ENCODE peak calls at places on chromosomes 16 and 17, in ten cellular contexts. C, M, X, H, Y, G, J, V, S and N are unnamed samples.

GRCh38 chr17:71631483-71631882 is 489.3 kb upstream of the SOX9 start:
- DNase-seq in C (no peak), M (no peak), X (peak), H (no peak), Y (peak), G (no peak), J (no peak), V (no peak), S (no peak), N (no peak)

GRCh38 chr16:53565300-53565699 is 62.3 kb upstream of the AKTIP start:
- DNase-seq in C (no peak), M (no peak), X (no peak), H (no peak), Y (no peak), G (no peak), J (no peak), V (no peak), S (no peak), N (no peak)

GRCh38 chr16:4021916-4022315 is 94.3 kb downstream of the ADCY9 start:
- DNase-seq in C (no peak), M (no peak), X (no peak), H (no peak), Y (no peak), G (peak), J (no peak), V (no peak), S (no peak), N (no peak)

GRCh38 chr16:11669380-11670146 is 1.3 kb downstream of the SNN start:
- DNase-seq in C (no peak), M (no peak), X (no peak), H (peak), Y (peak), G (peak), J (no peak), V (peak), S (no peak), N (peak)

GRCh38 chr17:46046957-46047356 is 47.9 kb downstream of the STH start:
- DNase-seq in C (no peak), M (no peak), X (peak), H (no peak), Y (peak), G (no peak), J (no peak), V (no peak), S (peak), N (no peak)

GRCh38 chr16:5506021-5506420 is 408.4 kb upstream of the EEF2KMT start:
- DNase-seq in C (no peak), M (peak), X (no peak), H (no peak), Y (no peak), G (no peak), J (no peak), V (no peak), S (no peak), N (no peak)

GRCh38 chr16:68823401-68823800 is 19.9 kb upstream of the TANGO6 start:
- DNase-seq in C (no peak), M (no peak), X (peak), H (no peak), Y (peak), G (no peak), J (peak), V (no peak), S (peak), N (no peak)

GRCh38 chr16:4489030-4489429 is 12.8 kb downstream of the HMOX2 start:
- DNase-seq in C (no peak), M (no peak), X (peak), H (no peak), Y (peak), G (no peak), J (peak), V (no peak), S (no peak), N (no peak)

GRCh38 chr17:81365148-81365600 is 30.1 kb upstream of the BAHCC1 start:
- DNase-seq in C (no peak), M (no peak), X (peak), H (peak), Y (peak), G (peak), J (no peak), V (peak), S (no peak), N (no peak)

GRCh38 chr16:66798162-66798561 is 3.2 kb downstream of the TERB1 start:
- DNase-seq in C (no peak), M (no peak), X (peak), H (no peak), Y (peak), G (no peak), J (no peak), V (no peak), S (no peak), N (no peak)

GRCh38 chr17:32769846-32770245 is 107.1 kb downstream of the MYO1D start:
- DNase-seq in C (no peak), M (no peak), X (no peak), H (no peak), Y (peak), G (no peak), J (no peak), V (no peak), S (no peak), N (no peak)

GRCh38 chr16:27579086-27579980 is 29.4 kb downstream of the KATNIP start:
- DNase-seq in C (no peak), M (no peak), X (peak), H (no peak), Y (peak), G (no peak), J (peak), V (no peak), S (peak), N (no peak)

GRCh38 chr16:11251525-11252481 is 4.2 kb downstream of the SOCS1 start:
- DNase-seq in C (no peak), M (no peak), X (peak), H (peak), Y (peak), G (peak), J (peak), V (no peak), S (no peak), N (no peak)

GRCh38 chr17:72429066-72429638 is 308.3 kb downstream of the SOX9 start:
- DNase-seq in C (no peak), M (no peak), X (no peak), H (peak), Y (no peak), G (no peak), J (no peak), V (no peak), S (no peak), N (no peak)

GRCh38 chr17:62093188-62094155 is 28.4 kb upstream of the MED13 start:
- DNase-seq in C (no peak), M (no peak), X (peak), H (no peak), Y (peak), G (no peak), J (peak), V (no peak), S (peak), N (no peak)

GRCh38 chr17:51500454-51500853 is 240.1 kb downstream of the UTP18 start:
- DNase-seq in C (no peak), M (no peak), X (no peak), H (no peak), Y (no peak), G (no peak), J (no peak), V (no peak), S (no peak), N (no peak)

GRCh38 chr17:12089809-12090384 is 69.2 kb downstream of the MAP2K4 start:
- DNase-seq in C (no peak), M (no peak), X (peak), H (no peak), Y (peak), G (no peak), J (peak), V (no peak), S (no peak), N (no peak)

GRCh38 chr16:28264656-28265055 is 27.7 kb upstream of the SBK1 start:
- DNase-seq in C (no peak), M (peak), X (peak), H (peak), Y (peak), G (no peak), J (no peak), V (no peak), S (no peak), N (no peak)

GRCh38 chr17:47720754-47721533 is 12.1 kb upstream of the TBX21 start:
- DNase-seq in C (no peak), M (no peak), X (peak), H (peak), Y (peak), G (peak), J (no peak), V (no peak), S (no peak), N (peak)

GRCh38 chr17:20922128-20922670 is 120.6 kb downstream of the USP22 start:
- DNase-seq in C (no peak), M (no peak), X (peak), H (no peak), Y (peak), G (no peak), J (no peak), V (no peak), S (no peak), N (no peak)

GRCh38 chr17:65559802-65560627 is 1.4 kb downstream of the AXIN2 start:
- DNase-seq in C (no peak), M (no peak), X (peak), H (peak), Y (no peak), G (no peak), J (no peak), V (peak), S (no peak), N (peak)

GRCh38 chr17:42428141-42428944 is 5.3 kb upstream of the CAVIN1 start:
- DNase-seq in C (peak), M (peak), X (peak), H (peak), Y (peak), G (peak), J (peak), V (no peak), S (peak), N (no peak)

GRCh38 chr17:78785011-78785662 is 3.1 kb upstream of the CYTH1 start:
- DNase-seq in C (no peak), M (no peak), X (no peak), H (no peak), Y (no peak), G (peak), J (no peak), V (no peak), S (no peak), N (no peak)

GRCh38 chr17:57803026-57803425 is 46.8 kb downstream of the MRPS23 start:
- DNase-seq in C (no peak), M (no peak), X (no peak), H (no peak), Y (no peak), G (no peak), J (no peak), V (no peak), S (no peak), N (no peak)

GRCh38 chr16:19997264-19997663 is 76.4 kb downstream of the GPR139 start:
- DNase-seq in C (no peak), M (no peak), X (no peak), H (no peak), Y (no peak), G (no peak), J (no peak), V (no peak), S (no peak), N (no peak)

GRCh38 chr16:69274699-69275235 is 36.4 kb upstream of the VPS4A start:
- DNase-seq in C (no peak), M (no peak), X (peak), H (no peak), Y (no peak), G (no peak), J (no peak), V (no peak), S (no peak), N (no peak)

GRCh38 chr17:7217113-7217987 is 2.3 kb downstream of the DLG4 start:
- DNase-seq in C (no peak), M (peak), X (peak), H (peak), Y (peak), G (no peak), J (no peak), V (no peak), S (no peak), N (no peak)

GRCh38 chr16:46972429-46972970 is 974 bp downstream of the DNAJA2 start:
- DNase-seq in C (no peak), M (peak), X (peak), H (no peak), Y (peak), G (no peak), J (no peak), V (no peak), S (no peak), N (no peak)

GRCh38 chr17:4499431-4500187 is 928 bp downstream of the SPNS2 start:
- DNase-seq in C (no peak), M (peak), X (no peak), H (no peak), Y (peak), G (no peak), J (no peak), V (peak), S (no peak), N (peak)

GRCh38 chr16:4160663-4161436 is 44.6 kb upstream of the ADCY9 start:
- DNase-seq in C (no peak), M (no peak), X (no peak), H (no peak), Y (peak), G (no peak), J (no peak), V (no peak), S (no peak), N (no peak)

GRCh38 chr16:78705694-78706093 is 606.2 kb downstream of the WWOX start:
- DNase-seq in C (no peak), M (no peak), X (peak), H (no peak), Y (peak), G (no peak), J (no peak), V (no peak), S (no peak), N (no peak)

GRCh38 chr16:9969580-9969979 is 212.6 kb downstream of the GRIN2A start:
- DNase-seq in C (no peak), M (peak), X (no peak), H (no peak), Y (no peak), G (no peak), J (no peak), V (no peak), S (no peak), N (no peak)

GRCh38 chr17:7712111-7712771 is 5.3 kb upstream of the DNAH2 start:
- DNase-seq in C (no peak), M (no peak), X (no peak), H (no peak), Y (no peak), G (no peak), J (no peak), V (no peak), S (no peak), N (no peak)

GRCh38 chr17:64146418-64147109 is 16.6 kb upstream of the ERN1 start:
- DNase-seq in C (no peak), M (peak), X (peak), H (peak), Y (peak), G (peak), J (no peak), V (peak), S (peak), N (no peak)

GRCh38 chr17:65103896-65104295 is 33.3 kb upstream of the RGS9 start:
- DNase-seq in C (no peak), M (no peak), X (peak), H (no peak), Y (peak), G (no peak), J (no peak), V (no peak), S (no peak), N (no peak)

GRCh38 chr17:7440823-7441174 is 1.5 kb downstream of the FGF11 start:
- DNase-seq in C (no peak), M (no peak), X (peak), H (peak), Y (peak), G (no peak), J (no peak), V (peak), S (no peak), N (peak)

DNA sequence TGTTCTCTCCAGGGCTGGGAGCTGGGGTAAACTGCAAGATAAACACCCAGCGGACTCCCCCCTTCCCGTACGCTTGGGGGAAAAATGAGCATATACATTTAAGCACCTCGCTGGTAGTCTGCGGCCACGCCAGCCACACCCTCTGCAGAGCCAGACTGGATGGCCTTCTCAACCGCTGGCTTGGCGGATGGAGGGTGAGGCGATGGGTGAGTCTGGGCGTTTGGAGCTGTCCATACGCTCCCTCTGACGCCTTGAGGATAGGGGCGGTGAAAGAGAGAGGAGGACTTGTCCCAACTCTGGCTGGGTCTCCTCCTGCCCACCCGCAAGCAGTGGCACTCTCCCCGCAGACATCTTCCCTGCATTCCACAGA is 1.0 kb downstream of the ITGA3 start:
- DNase-seq in C (no peak), M (no peak), X (peak), H (peak), Y (peak), G (peak), J (no peak), V (no peak), S (no peak), N (no peak)
- TF ChIP-seq CTCF in C (no peak), M (no peak), X (no peak), H (no peak), Y (no peak), G (no peak), J (no peak), V (no peak), S (no peak), N (no peak)

GRCh38 chr16:143047-143446 is 4.6 kb upstream of the NPRL3 start:
- DNase-seq in C (no peak), M (no peak), X (no peak), H (no peak), Y (no peak), G (no peak), J (no peak), V (no peak), S (no peak), N (no peak)
- TF ChIP-seq CTCF in C (no peak), M (no peak), X (no peak), H (no peak), Y (no peak), G (no peak), J (no peak), V (no peak), S (no peak), N (no peak)

GRCh38 chr17:19766421-19767270 is 18.5 kb upstream of the ALDH3A1 start:
- DNase-seq in C (no peak), M (peak), X (peak), H (peak), Y (peak), G (peak), J (no peak), V (peak), S (peak), N (peak)

GRCh38 chr17:19768046-19768782 is 20.1 kb upstream of the ALDH3A1 start:
- DNase-seq in C (no peak), M (no peak), X (no peak), H (no peak), Y (no peak), G (no peak), J (no peak), V (no peak), S (no peak), N (no peak)

GRCh38 chr17:19763416-19763815 is 15.3 kb upstream of the ALDH3A1 start:
- DNase-seq in C (no peak), M (no peak), X (no peak), H (no peak), Y (no peak), G (no peak), J (no peak), V (no peak), S (no peak), N (no peak)

GRCh38 chr17:19762515-19762961 is 14.4 kb upstream of the ALDH3A1 start:
- DNase-seq in C (peak), M (peak), X (peak), H (peak), Y (peak), G (peak), J (no peak), V (peak), S (peak), N (peak)

GRCh38 chr17:19766016-19766415 is 17.9 kb upstream of the ALDH3A1 start:
- DNase-seq in C (no peak), M (peak), X (no peak), H (no peak), Y (no peak), G (no peak), J (no peak), V (no peak), S (no peak), N (no peak)
- TF ChIP-seq CTCF in C (no peak), M (no peak), X (no peak), H (no peak), Y (no peak), G (no peak), J (no peak), V (no peak), S (no peak), N (no peak)

GRCh38 chr17:77378318-77379064 is 237.7 kb downstream of the SEC14L1 start:
- DNase-seq in C (no peak), M (no peak), X (no peak), H (no peak), Y (no peak), G (no peak), J (no peak), V (no peak), S (no peak), N (no peak)
- TF ChIP-seq CTCF in C (no peak), M (no peak), X (no peak), H (no peak), Y (no peak), G (no peak), J (no peak), V (no peak), S (no peak), N (no peak)

GRCh38 chr17:28206292-28206691 is 112.7 kb upstream of the TMEM97 start:
- DNase-seq in C (no peak), M (no peak), X (no peak), H (no peak), Y (no peak), G (no peak), J (no peak), V (no peak), S (no peak), N (no peak)
- TF ChIP-seq CTCF in C (no peak), M (no peak), X (no peak), H (no peak), Y (no peak), G (no peak), J (no peak), V (no peak), S (no peak), N (no peak)

GRCh38 chr17:68576811-68577551 is 24.2 kb downstream of the FAM20A start:
- DNase-seq in C (no peak), M (no peak), X (no peak), H (no peak), Y (peak), G (no peak), J (peak), V (no peak), S (peak), N (no peak)
- TF ChIP-seq CTCF in C (no peak), M (no peak), X (peak), H (no peak), Y (peak), G (no peak), J (peak), V (no peak), S (peak), N (no peak)

DNA sequence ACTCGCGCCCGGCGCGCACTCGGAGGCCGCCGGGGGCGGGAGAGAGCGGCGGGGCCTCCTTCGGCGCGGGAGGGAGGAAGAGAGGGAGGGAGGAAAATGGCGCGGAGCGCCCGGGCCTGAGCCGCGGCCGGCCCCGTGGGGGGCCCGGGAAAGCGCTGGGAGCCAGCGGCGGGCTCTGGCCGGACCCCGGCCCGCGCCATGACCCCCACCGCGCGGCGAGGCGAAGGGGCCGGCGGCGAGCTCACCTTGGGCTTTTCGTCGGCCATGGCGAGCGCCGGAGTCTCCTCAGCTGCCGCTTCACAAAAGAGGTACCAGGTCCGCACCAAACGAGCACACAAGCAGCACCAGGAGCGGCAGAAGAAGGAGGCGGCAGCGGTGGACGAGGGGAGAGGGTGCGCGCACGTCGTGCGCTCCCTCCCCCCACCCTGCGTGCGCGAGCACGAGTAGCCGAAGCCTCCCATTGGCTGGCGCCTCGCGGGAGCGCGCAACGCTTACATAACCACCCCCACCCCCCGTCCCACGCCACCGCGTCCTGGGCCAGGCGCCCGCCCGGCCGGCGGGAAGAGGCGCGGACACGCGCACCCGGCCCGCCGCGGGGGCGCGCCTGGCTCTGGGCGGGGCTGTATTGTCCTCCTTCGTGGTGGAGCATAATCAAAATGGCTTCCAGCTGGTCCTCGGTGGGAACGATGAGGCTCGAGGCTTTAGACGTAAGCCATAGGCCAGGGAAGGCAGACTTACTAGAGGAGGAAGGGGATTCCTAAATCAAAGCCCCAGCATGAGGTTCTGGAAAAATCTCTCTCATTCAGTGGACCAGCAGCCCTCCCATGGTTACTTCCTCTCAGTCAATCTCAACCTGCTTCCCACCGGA is at the start of gene SUMO2:
- DNase-seq in C (peak), M (peak), X (peak), H (peak), Y (peak), G (peak), J (peak), V (peak), S (peak), N (peak)
- TF ChIP-seq CTCF in C (peak), M (peak), X (no peak), H (no peak), Y (no peak), G (peak), J (peak), V (peak), S (no peak), N (no peak)

GRCh38 chr16:86112178-86112577 is 213.2 kb downstream of the IRF8 start:
- DNase-seq in C (no peak), M (no peak), X (no peak), H (no peak), Y (no peak), G (peak), J (no peak), V (no peak), S (no peak), N (no peak)
- TF ChIP-seq CTCF in C (no peak), M (no peak), X (no peak), H (no peak), Y (no peak), G (no peak), J (no peak), V (no peak), S (no peak), N (no peak)